ENCODE peak calls at places on chromosome 13, in four cellular contexts. One of them, this sample, is unnamed.

GRCh38 chr13:51666316-51666715 is 82.1 kb downstream of the WDFY2 start:
- DNase-seq in upper lobe of left lung: no peak
- DNase-seq in left ventricle myocardium inferior: no peak
- DNase-seq in neural progenitor cell: no peak
- DNase-seq in this sample: no peak

GRCh38 chr13:97574926-97575325 is 141.0 kb downstream of the RAP2A start:
- DNase-seq in upper lobe of left lung: no peak
- DNase-seq in left ventricle myocardium inferior: peak; percentile 21
- DNase-seq in neural progenitor cell: peak; percentile 53
- DNase-seq in this sample: no peak

GRCh38 chr13:44322928-44323327 is 50.7 kb upstream of the SERP2 start:
- DNase-seq in upper lobe of left lung: peak; percentile 43
- DNase-seq in left ventricle myocardium inferior: no peak
- DNase-seq in neural progenitor cell: no peak
- DNase-seq in this sample: no peak

GRCh38 chr13:46731535-46731934 is 65.4 kb downstream of the ESD start:
- DNase-seq in upper lobe of left lung: no peak
- DNase-seq in left ventricle myocardium inferior: no peak
- DNase-seq in neural progenitor cell: no peak
- DNase-seq in this sample: no peak

GRCh38 chr13:27425151-27425917 is 915 bp downstream of the GTF3A start:
- DNase-seq in upper lobe of left lung: no peak
- DNase-seq in left ventricle myocardium inferior: no peak
- DNase-seq in neural progenitor cell: no peak
- DNase-seq in this sample: no peak

GRCh38 chr13:98141091-98141490 is 1.8 kb upstream of the FARP1 start:
- DNase-seq in upper lobe of left lung: no peak
- DNase-seq in left ventricle myocardium inferior: no peak
- DNase-seq in neural progenitor cell: no peak
- DNase-seq in this sample: no peak

GRCh38 chr13:99214691-99215090 is 14.0 kb downstream of the UBAC2 start:
- DNase-seq in upper lobe of left lung: no peak
- DNase-seq in left ventricle myocardium inferior: no peak
- DNase-seq in neural progenitor cell: no peak
- DNase-seq in this sample: no peak

GRCh38 chr13:44267966-44268365 is 105.7 kb upstream of the SERP2 start:
- DNase-seq in upper lobe of left lung: no peak
- DNase-seq in left ventricle myocardium inferior: no peak
- DNase-seq in neural progenitor cell: no peak
- DNase-seq in this sample: no peak

GRCh38 chr13:24511019-24511823 is 1.4 kb downstream of the PARP4 start:
- DNase-seq in upper lobe of left lung: peak; percentile 70
- DNase-seq in left ventricle myocardium inferior: no peak
- DNase-seq in neural progenitor cell: peak; percentile 11
- DNase-seq in this sample: peak; percentile 60

GRCh38 chr13:29597701-29598100 is 2.2 kb upstream of the SLC7A1 start:
- DNase-seq in upper lobe of left lung: no peak
- DNase-seq in left ventricle myocardium inferior: no peak
- DNase-seq in neural progenitor cell: no peak
- DNase-seq in this sample: no peak

GRCh38 chr13:98992355-98992754 is 14.5 kb upstream of the DOCK9 start:
- DNase-seq in upper lobe of left lung: no peak
- DNase-seq in left ventricle myocardium inferior: no peak
- DNase-seq in neural progenitor cell: no peak
- DNase-seq in this sample: no peak

GRCh38 chr13:34044660-34045080 is 226.7 kb downstream of the RFC3 start:
- DNase-seq in upper lobe of left lung: no peak
- DNase-seq in left ventricle myocardium inferior: no peak
- DNase-seq in neural progenitor cell: no peak
- DNase-seq in this sample: no peak

GRCh38 chr13:59633290-59633689 is 530.4 kb downstream of the DIAPH3 start:
- DNase-seq in upper lobe of left lung: peak; percentile 23
- DNase-seq in left ventricle myocardium inferior: no peak
- DNase-seq in neural progenitor cell: no peak
- DNase-seq in this sample: no peak

GRCh38 chr13:111139874-111140561 is 24.9 kb downstream of the ARHGEF7 start:
- DNase-seq in upper lobe of left lung: no peak
- DNase-seq in left ventricle myocardium inferior: no peak
- DNase-seq in neural progenitor cell: no peak
- DNase-seq in this sample: no peak

GRCh38 chr13:33079960-33080359 is 63.7 kb downstream of the KL start:
- DNase-seq in upper lobe of left lung: no peak
- DNase-seq in left ventricle myocardium inferior: no peak
- DNase-seq in neural progenitor cell: no peak
- DNase-seq in this sample: no peak

GRCh38 chr13:103539265-103539664 is 473.0 kb upstream of the SLC10A2 start:
- DNase-seq in upper lobe of left lung: no peak
- DNase-seq in left ventricle myocardium inferior: peak; percentile 20
- DNase-seq in neural progenitor cell: peak; percentile 78
- DNase-seq in this sample: no peak

GRCh38 chr13:66952507-66952906 is 277.6 kb downstream of the PCDH9 start:
- DNase-seq in upper lobe of left lung: no peak
- DNase-seq in left ventricle myocardium inferior: no peak
- DNase-seq in neural progenitor cell: no peak
- DNase-seq in this sample: no peak

GRCh38 chr13:42355118-42355840 is 83.3 kb downstream of the AKAP11 start:
- DNase-seq in upper lobe of left lung: no peak
- DNase-seq in left ventricle myocardium inferior: no peak
- DNase-seq in neural progenitor cell: peak; percentile 0
- DNase-seq in this sample: no peak

GRCh38 chr13:80529734-80530133 is 188.8 kb upstream of the SPRY2 start:
- DNase-seq in upper lobe of left lung: no peak
- DNase-seq in left ventricle myocardium inferior: no peak
- DNase-seq in neural progenitor cell: no peak
- DNase-seq in this sample: no peak

GRCh38 chr13:87999791-88000190 is 328.6 kb downstream of the SLITRK5 start:
- DNase-seq in upper lobe of left lung: no peak
- DNase-seq in left ventricle myocardium inferior: no peak
- DNase-seq in neural progenitor cell: no peak
- DNase-seq in this sample: no peak

GRCh38 chr13:87999141-87999765 is 328.1 kb downstream of the SLITRK5 start:
- DNase-seq in upper lobe of left lung: no peak
- DNase-seq in left ventricle myocardium inferior: no peak
- DNase-seq in neural progenitor cell: no peak
- DNase-seq in this sample: no peak

GRCh38 chr13:88000239-88000638 is 329.1 kb downstream of the SLITRK5 start:
- DNase-seq in upper lobe of left lung: no peak
- DNase-seq in left ventricle myocardium inferior: no peak
- DNase-seq in neural progenitor cell: no peak
- DNase-seq in this sample: no peak

GRCh38 chr13:88000787-88001186 is 329.6 kb downstream of the SLITRK5 start:
- DNase-seq in upper lobe of left lung: no peak
- DNase-seq in left ventricle myocardium inferior: no peak
- DNase-seq in neural progenitor cell: peak; percentile 30
- DNase-seq in this sample: no peak

DNA sequence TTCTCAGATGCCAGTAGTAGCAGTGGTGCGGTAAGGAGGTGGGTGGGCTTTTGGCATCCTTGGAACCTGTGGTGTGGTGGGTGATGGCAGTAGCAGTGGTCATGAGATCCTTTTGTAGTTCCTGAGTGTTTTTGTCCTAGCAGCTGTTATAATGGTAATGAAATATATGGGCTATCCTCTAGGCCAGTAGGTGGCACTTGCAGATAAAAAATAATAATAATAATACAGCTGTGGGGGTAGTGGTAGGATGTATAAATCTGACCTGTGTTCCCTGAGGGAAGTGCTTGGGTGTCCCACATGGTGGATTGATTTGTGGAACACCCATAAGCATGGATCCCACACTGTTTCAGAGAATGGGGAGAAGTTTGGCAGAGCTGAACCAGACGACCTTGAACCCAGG is 334.0 kb downstream of the SLITRK5 start:
- DNase-seq in upper lobe of left lung: no peak
- DNase-seq in left ventricle myocardium inferior: no peak
- DNase-seq in neural progenitor cell: no peak
- DNase-seq in this sample: no peak
- TF ChIP-seq CTCF in upper lobe of left lung: no peak
- TF ChIP-seq CTCF in left ventricle myocardium inferior: no peak
- TF ChIP-seq CTCF in neural progenitor cell: no peak
- TF ChIP-seq CTCF in this sample: peak; percentile 10

GRCh38 chr13:113138792-113139551 is 16.4 kb downstream of the F10 start:
- DNase-seq in upper lobe of left lung: peak; percentile 12
- DNase-seq in left ventricle myocardium inferior: no peak
- DNase-seq in neural progenitor cell: no peak
- DNase-seq in this sample: no peak
- H3K27me3 ChIP-seq in upper lobe of left lung: no peaks in the 10 kb centered on the region
- H3K27me3 ChIP-seq in left ventricle myocardium inferior: no peaks in the 10 kb centered on the region
- H3K27me3 ChIP-seq in neural progenitor cell: no peaks in the 10 kb centered on the region
- H3K27me3 ChIP-seq in this sample: no peaks in the 10 kb centered on the region

GRCh38 chr13:23357349-23357748 is 76.2 kb downstream of the SACS start:
- DNase-seq in upper lobe of left lung: no peak
- DNase-seq in left ventricle myocardium inferior: no peak
- DNase-seq in neural progenitor cell: no peak
- DNase-seq in this sample: no peak
- TF ChIP-seq CTCF in upper lobe of left lung: no peak
- TF ChIP-seq CTCF in left ventricle myocardium inferior: no peak
- TF ChIP-seq CTCF in neural progenitor cell: no peak
- TF ChIP-seq CTCF in this sample: no peak

DNA sequence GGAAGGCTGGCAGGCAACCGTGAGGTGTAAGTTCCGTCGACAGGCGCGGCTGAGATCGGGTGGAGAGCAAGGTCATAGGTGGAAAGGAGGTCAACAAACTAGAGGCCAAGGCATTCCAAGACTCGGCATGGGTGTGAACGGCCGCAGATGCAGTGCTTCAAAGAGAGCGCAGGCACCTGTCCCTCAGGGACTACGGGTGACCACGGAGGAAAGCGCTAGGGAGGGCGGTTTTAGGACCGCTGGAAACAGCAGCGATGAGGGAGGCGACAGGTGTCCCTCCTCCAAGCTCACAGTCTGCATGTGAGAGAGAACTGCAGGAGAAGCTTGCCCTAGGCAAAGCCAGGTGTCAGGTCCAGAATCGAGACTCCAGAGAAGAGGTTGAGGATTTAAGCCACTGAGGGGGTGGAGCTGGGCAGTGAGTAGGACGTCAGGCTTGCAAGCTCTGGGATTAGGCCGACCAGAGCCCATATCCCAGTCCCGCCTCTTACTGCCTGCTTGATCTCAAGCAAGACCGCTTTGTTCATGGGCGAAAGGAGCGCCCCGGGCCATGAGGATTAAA is 1.6 kb upstream of the MLNR start:
- DNase-seq in upper lobe of left lung: no peak
- DNase-seq in left ventricle myocardium inferior: no peak
- DNase-seq in neural progenitor cell: peak; percentile 85
- DNase-seq in this sample: no peak
- H3K27me3 ChIP-seq in upper lobe of left lung: peaks cover 21% of the 10 kb centered on the region
- H3K27me3 ChIP-seq in left ventricle myocardium inferior: peaks cover 63% of the 10 kb centered on the region
- H3K27me3 ChIP-seq in neural progenitor cell: peaks cover 77% of the 10 kb centered on the region
- H3K27me3 ChIP-seq in this sample: peaks cover 26% of the 10 kb centered on the region

GRCh38 chr13:39675904-39676303 is 20.4 kb downstream of the COG6 start:
- DNase-seq in upper lobe of left lung: no peak
- DNase-seq in left ventricle myocardium inferior: no peak
- DNase-seq in neural progenitor cell: no peak
- DNase-seq in this sample: no peak

GRCh38 chr13:39672378-39673132 is 17.1 kb downstream of the COG6 start:
- DNase-seq in upper lobe of left lung: no peak
- DNase-seq in left ventricle myocardium inferior: no peak
- DNase-seq in neural progenitor cell: no peak
- DNase-seq in this sample: no peak

GRCh38 chr13:39682310-39682709 is 26.8 kb downstream of the COG6 start:
- DNase-seq in upper lobe of left lung: no peak
- DNase-seq in left ventricle myocardium inferior: no peak
- DNase-seq in neural progenitor cell: no peak
- DNase-seq in this sample: no peak

DNA sequence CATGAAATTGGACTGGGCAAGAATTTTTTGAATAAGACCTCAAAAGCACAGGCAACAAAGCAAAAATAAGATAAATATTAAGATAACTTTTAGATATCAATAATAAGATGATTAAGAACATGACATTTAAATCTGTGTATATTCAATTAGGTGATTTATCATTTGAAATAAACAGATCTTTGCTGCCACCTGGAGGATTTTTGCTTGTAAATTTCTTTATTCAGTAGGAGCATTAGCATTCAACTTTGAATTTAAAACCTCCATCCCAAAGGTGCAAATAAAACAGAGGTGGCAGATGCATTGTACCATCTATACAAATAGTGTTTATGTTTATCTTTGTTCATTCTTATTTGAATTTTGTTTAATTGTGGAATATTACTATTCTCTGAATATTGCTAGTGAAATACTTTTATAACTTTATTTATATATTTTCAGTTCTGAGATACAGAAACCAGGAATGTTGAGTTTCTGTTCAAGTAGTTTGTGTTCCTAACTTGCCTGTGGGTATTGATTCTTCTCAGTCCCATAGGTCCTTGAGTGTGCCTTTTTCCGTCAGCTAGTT is 20.9 kb downstream of the COG6 start:
- DNase-seq in upper lobe of left lung: no peak
- DNase-seq in left ventricle myocardium inferior: no peak
- DNase-seq in neural progenitor cell: peak; percentile 57
- DNase-seq in this sample: no peak
- TF ChIP-seq CTCF in upper lobe of left lung: peak; percentile 32
- TF ChIP-seq CTCF in left ventricle myocardium inferior: peak; percentile 66
- TF ChIP-seq CTCF in neural progenitor cell: peak; percentile 58
- TF ChIP-seq CTCF in this sample: peak; percentile 63

GRCh38 chr13:109687559-109688448 is 98.6 kb downstream of the IRS2 start:
- DNase-seq in upper lobe of left lung: no peak
- DNase-seq in left ventricle myocardium inferior: no peak
- DNase-seq in neural progenitor cell: peak; percentile 63
- DNase-seq in this sample: no peak
- H3K27me3 ChIP-seq in upper lobe of left lung: no peaks in the 10 kb centered on the region
- H3K27me3 ChIP-seq in left ventricle myocardium inferior: peaks cover 21% of the 10 kb centered on the region
- H3K27me3 ChIP-seq in neural progenitor cell: no peaks in the 10 kb centered on the region
- H3K27me3 ChIP-seq in this sample: no peaks in the 10 kb centered on the region

DNA sequence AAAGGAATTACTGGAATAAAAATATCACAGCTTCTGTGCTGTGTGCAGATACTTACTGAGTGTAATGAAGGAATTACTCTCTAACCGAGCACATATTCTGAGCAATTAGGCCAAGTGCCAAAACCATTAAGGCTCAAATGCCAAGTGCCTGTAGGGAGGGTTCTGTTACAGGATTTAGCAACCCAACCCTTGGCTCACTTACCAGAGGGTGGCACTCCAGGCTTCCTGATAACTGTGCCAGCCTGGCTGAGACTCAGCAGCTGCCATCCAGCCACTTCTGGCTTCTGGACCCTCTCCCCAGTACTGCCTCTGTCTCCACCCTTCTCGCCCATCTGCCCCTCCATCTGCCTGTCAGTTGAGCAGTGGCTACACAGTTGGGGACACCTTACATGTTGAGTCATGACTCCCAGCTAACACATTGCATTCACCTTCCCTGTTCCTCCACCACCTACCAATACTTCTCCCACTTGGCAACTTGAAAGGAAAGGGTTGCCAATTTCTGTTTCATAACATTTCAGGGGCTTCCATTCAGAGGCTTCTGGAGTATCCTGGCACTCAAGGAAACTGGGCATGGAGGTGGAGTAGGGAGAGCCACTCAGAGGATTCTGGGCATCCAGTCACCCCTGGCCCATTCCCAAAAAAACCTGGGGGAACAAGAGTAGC is 110.5 kb downstream of the COG6 start:
- DNase-seq in upper lobe of left lung: peak; percentile 65
- DNase-seq in left ventricle myocardium inferior: peak; percentile 35
- DNase-seq in neural progenitor cell: peak; percentile 52
- DNase-seq in this sample: no peak
- TF ChIP-seq CTCF in upper lobe of left lung: no peak
- TF ChIP-seq CTCF in left ventricle myocardium inferior: peak; percentile 58
- TF ChIP-seq CTCF in neural progenitor cell: peak; percentile 45
- TF ChIP-seq CTCF in this sample: peak; percentile 46

This sample was measured in RWPE2.